ENCODE peak calls at places on chromosome 5, in five cellular contexts. One of them, this sample, is unnamed.

GRCh38 chr5:34928267-34928666 is 1.1 kb upstream of the DNAJC21 start:
- DNase-seq in CD4-positive, CD25-positive, alpha-beta regulatory T cell: no peak
- DNase-seq in colonic mucosa: no peak
- DNase-seq in esophagus squamous epithelium: no peak
- DNase-seq in body of pancreas: no peak
- DNase-seq in this sample: no peak

GRCh38 chr5:135248801-135249231 is 150.2 kb downstream of the MACROH2A1 start:
- DNase-seq in CD4-positive, CD25-positive, alpha-beta regulatory T cell: no peak
- DNase-seq in colonic mucosa: peak; percentile 12
- DNase-seq in esophagus squamous epithelium: no peak
- DNase-seq in body of pancreas: no peak
- DNase-seq in this sample: no peak

GRCh38 chr5:126579716-126580115 is 15.3 kb downstream of the ALDH7A1 start:
- DNase-seq in CD4-positive, CD25-positive, alpha-beta regulatory T cell: no peak
- DNase-seq in colonic mucosa: no peak
- DNase-seq in esophagus squamous epithelium: no peak
- DNase-seq in body of pancreas: no peak
- DNase-seq in this sample: no peak

GRCh38 chr5:72363146-72363802 is 43.1 kb downstream of the PTCD2 start:
- DNase-seq in CD4-positive, CD25-positive, alpha-beta regulatory T cell: no peak
- DNase-seq in colonic mucosa: no peak
- DNase-seq in esophagus squamous epithelium: no peak
- DNase-seq in body of pancreas: no peak
- DNase-seq in this sample: no peak

GRCh38 chr5:69006030-69006429 is 87.8 kb upstream of the SLC30A5 start:
- DNase-seq in CD4-positive, CD25-positive, alpha-beta regulatory T cell: no peak
- DNase-seq in colonic mucosa: no peak
- DNase-seq in esophagus squamous epithelium: no peak
- DNase-seq in body of pancreas: no peak
- DNase-seq in this sample: no peak

GRCh38 chr5:168313596-168314204 is 22.3 kb downstream of the WWC1 start:
- DNase-seq in CD4-positive, CD25-positive, alpha-beta regulatory T cell: no peak
- DNase-seq in colonic mucosa: no peak
- DNase-seq in esophagus squamous epithelium: no peak
- DNase-seq in body of pancreas: no peak
- DNase-seq in this sample: no peak

GRCh38 chr5:72817076-72817476 is 615 bp downstream of the TNPO1 start:
- DNase-seq in CD4-positive, CD25-positive, alpha-beta regulatory T cell: peak; percentile 43
- DNase-seq in colonic mucosa: peak; percentile 61
- DNase-seq in esophagus squamous epithelium: no peak
- DNase-seq in body of pancreas: peak; percentile 57
- DNase-seq in this sample: peak; percentile 56

GRCh38 chr5:1404062-1404461 is 41.2 kb downstream of the SLC6A3 start:
- DNase-seq in CD4-positive, CD25-positive, alpha-beta regulatory T cell: no peak
- DNase-seq in colonic mucosa: no peak
- DNase-seq in esophagus squamous epithelium: no peak
- DNase-seq in body of pancreas: no peak
- DNase-seq in this sample: no peak

GRCh38 chr5:140608730-140609520 is 24.1 kb downstream of the CD14 start:
- DNase-seq in CD4-positive, CD25-positive, alpha-beta regulatory T cell: peak; percentile 11
- DNase-seq in colonic mucosa: peak; percentile 82
- DNase-seq in esophagus squamous epithelium: no peak
- DNase-seq in body of pancreas: no peak
- DNase-seq in this sample: peak; percentile 34

GRCh38 chr5:160064979-160065619 is 54.2 kb downstream of the PWWP2A start:
- DNase-seq in CD4-positive, CD25-positive, alpha-beta regulatory T cell: no peak
- DNase-seq in colonic mucosa: peak; percentile 91
- DNase-seq in esophagus squamous epithelium: no peak
- DNase-seq in body of pancreas: peak; percentile 81
- DNase-seq in this sample: no peak

GRCh38 chr5:139642891-139643871 is 5.0 kb upstream of the CXXC5 start:
- DNase-seq in CD4-positive, CD25-positive, alpha-beta regulatory T cell: no peak
- DNase-seq in colonic mucosa: peak; percentile 94
- DNase-seq in esophagus squamous epithelium: no peak
- DNase-seq in body of pancreas: peak; percentile 81
- DNase-seq in this sample: no peak

GRCh38 chr5:95221234-95221633 is 63.7 kb downstream of the MCTP1 start:
- DNase-seq in CD4-positive, CD25-positive, alpha-beta regulatory T cell: no peak
- DNase-seq in colonic mucosa: no peak
- DNase-seq in esophagus squamous epithelium: no peak
- DNase-seq in body of pancreas: no peak
- DNase-seq in this sample: no peak

GRCh38 chr5:98780390-98780789 is 6.9 kb downstream of the RGMB start:
- DNase-seq in CD4-positive, CD25-positive, alpha-beta regulatory T cell: no peak
- DNase-seq in colonic mucosa: no peak
- DNase-seq in esophagus squamous epithelium: no peak
- DNase-seq in body of pancreas: no peak
- DNase-seq in this sample: no peak

GRCh38 chr5:77957931-77958476 is 181.9 kb upstream of the TBCA start:
- DNase-seq in CD4-positive, CD25-positive, alpha-beta regulatory T cell: no peak
- DNase-seq in colonic mucosa: no peak
- DNase-seq in esophagus squamous epithelium: no peak
- DNase-seq in body of pancreas: no peak
- DNase-seq in this sample: no peak

DNA sequence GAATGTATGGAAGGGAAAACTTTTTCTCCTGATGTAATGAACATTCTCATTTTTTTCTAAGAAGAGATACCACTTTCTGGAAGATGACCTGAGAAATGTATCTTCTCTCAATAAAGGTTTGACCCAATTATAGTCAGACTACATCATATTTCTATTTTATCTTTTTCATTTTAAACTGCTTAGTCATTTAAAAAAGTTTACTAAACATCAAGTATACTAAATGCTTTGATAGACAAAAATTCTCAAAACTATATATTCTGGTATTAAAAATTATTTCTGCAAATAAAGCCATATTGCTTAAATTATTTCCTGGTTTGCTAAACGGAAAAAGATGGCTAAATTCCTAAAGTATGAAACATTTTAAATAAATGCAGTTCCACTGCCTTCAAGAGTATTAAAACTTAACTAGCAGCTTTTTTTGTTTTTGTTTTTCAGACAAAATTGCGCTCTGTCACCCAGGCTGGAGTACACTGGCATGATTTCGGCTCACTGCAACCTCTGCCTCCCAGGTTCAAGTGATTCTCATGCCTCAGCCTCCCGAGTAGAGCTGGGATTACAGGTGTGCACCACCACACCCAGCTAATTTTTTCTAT is 37.1 kb downstream of the FBXW11 start:
- DNase-seq in CD4-positive, CD25-positive, alpha-beta regulatory T cell: no peak
- DNase-seq in colonic mucosa: no peak
- DNase-seq in esophagus squamous epithelium: no peak
- DNase-seq in body of pancreas: no peak
- DNase-seq in this sample: no peak
- H3K4me3 ChIP-seq in CD4-positive, CD25-positive, alpha-beta regulatory T cell: no peak overlapping the region
- H3K4me3 ChIP-seq in colonic mucosa: no peak overlapping the region
- H3K4me3 ChIP-seq in esophagus squamous epithelium: no peak overlapping the region
- H3K4me3 ChIP-seq in body of pancreas: no peak overlapping the region
- H3K4me3 ChIP-seq in this sample: no peak overlapping the region

GRCh38 chr5:101605700-101606099 is 690.4 kb downstream of the SLCO4C1 start:
- DNase-seq in CD4-positive, CD25-positive, alpha-beta regulatory T cell: no peak
- DNase-seq in colonic mucosa: no peak
- DNase-seq in esophagus squamous epithelium: no peak
- DNase-seq in body of pancreas: no peak
- DNase-seq in this sample: no peak

DNA sequence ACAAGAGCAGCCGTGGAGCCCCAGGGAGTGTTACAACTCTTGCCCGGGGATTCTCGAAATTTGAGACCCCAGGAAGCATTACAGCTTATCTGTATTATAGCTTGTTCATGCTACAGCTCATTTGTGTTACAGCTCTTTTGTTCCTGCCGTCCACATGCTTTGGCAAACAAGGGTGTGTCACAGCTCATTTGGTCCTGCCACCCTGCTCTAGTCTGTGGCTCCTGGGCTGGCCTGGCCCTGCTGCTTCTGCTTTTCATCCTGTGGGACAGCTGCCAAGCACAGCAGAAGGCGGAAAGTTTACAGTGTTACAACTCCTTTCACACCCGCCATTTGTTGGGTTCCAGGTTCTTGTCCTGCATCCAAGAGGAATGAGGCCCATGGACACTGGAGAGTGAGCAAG is 685.0 kb downstream of the SLCO4C1 start:
- DNase-seq in CD4-positive, CD25-positive, alpha-beta regulatory T cell: no peak
- DNase-seq in colonic mucosa: no peak
- DNase-seq in esophagus squamous epithelium: no peak
- DNase-seq in body of pancreas: no peak
- DNase-seq in this sample: no peak
- H3K4me1 ChIP-seq in CD4-positive, CD25-positive, alpha-beta regulatory T cell: no peaks in the 10 kb centered on the region
- H3K4me1 ChIP-seq in colonic mucosa: no peaks in the 10 kb centered on the region
- H3K4me1 ChIP-seq in esophagus squamous epithelium: no peaks in the 10 kb centered on the region
- H3K4me1 ChIP-seq in body of pancreas: no peaks in the 10 kb centered on the region
- H3K4me1 ChIP-seq in this sample: no peaks in the 10 kb centered on the region

DNA sequence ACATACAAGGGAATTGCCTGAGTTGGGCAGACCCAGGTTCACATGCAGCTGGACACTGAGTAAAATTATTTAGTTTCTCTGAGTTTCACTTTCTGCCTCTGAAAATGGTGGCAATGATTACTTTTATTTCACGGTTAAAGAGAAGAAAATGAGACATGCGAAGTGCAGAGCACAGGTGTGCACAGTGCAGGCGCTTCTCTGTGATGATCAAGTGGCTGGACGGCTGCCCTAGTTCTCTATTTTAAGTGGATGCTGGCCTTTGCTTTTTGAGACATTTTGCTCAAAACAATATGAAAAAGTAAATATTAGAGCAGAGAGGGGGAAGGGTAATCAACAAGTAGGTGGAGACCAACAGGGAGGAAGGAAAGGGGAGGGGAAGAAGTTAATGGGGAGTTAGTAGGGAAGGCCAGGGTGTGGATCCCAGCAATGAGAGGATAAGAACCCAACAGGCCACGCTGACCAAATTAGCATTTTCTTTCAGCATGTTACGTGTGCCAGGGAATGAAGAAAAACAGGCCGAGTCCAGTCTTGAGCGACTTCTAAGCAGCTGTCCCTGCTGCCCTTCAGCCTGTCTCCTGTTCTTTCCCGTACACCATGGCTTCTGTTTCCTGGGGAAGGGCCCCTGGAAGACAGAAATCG is 16.1 kb downstream of the SNX18 start:
- DNase-seq in CD4-positive, CD25-positive, alpha-beta regulatory T cell: no peak
- DNase-seq in colonic mucosa: no peak
- DNase-seq in esophagus squamous epithelium: no peak
- DNase-seq in body of pancreas: no peak
- DNase-seq in this sample: no peak
- H3K4me3 ChIP-seq in CD4-positive, CD25-positive, alpha-beta regulatory T cell: no peak overlapping the region
- H3K4me3 ChIP-seq in colonic mucosa: no peak overlapping the region
- H3K4me3 ChIP-seq in esophagus squamous epithelium: no peak overlapping the region
- H3K4me3 ChIP-seq in body of pancreas: no peak overlapping the region
- H3K4me3 ChIP-seq in this sample: peak overlapping the region; percentile 14

GRCh38 chr5:149803641-149804468 is 73.7 kb downstream of the PPARGC1B start:
- DNase-seq in CD4-positive, CD25-positive, alpha-beta regulatory T cell: no peak
- DNase-seq in colonic mucosa: no peak
- DNase-seq in esophagus squamous epithelium: no peak
- DNase-seq in body of pancreas: no peak
- DNase-seq in this sample: peak; percentile 80
- H3K4me1 ChIP-seq in CD4-positive, CD25-positive, alpha-beta regulatory T cell: no peaks in the 10 kb centered on the region
- H3K4me1 ChIP-seq in colonic mucosa: peaks cover 13% of the 10 kb centered on the region
- H3K4me1 ChIP-seq in esophagus squamous epithelium: peaks cover 92% of the 10 kb centered on the region
- H3K4me1 ChIP-seq in body of pancreas: no peaks in the 10 kb centered on the region
- H3K4me1 ChIP-seq in this sample: peaks cover 81% of the 10 kb centered on the region

GRCh38 chr5:52840286-52841050 is 52.8 kb downstream of the ITGA1 start:
- DNase-seq in CD4-positive, CD25-positive, alpha-beta regulatory T cell: no peak
- DNase-seq in colonic mucosa: no peak
- DNase-seq in esophagus squamous epithelium: no peak
- DNase-seq in body of pancreas: no peak
- DNase-seq in this sample: peak; percentile 38
- H3K4me3 ChIP-seq in CD4-positive, CD25-positive, alpha-beta regulatory T cell: no peak overlapping the region
- H3K4me3 ChIP-seq in colonic mucosa: no peak overlapping the region
- H3K4me3 ChIP-seq in esophagus squamous epithelium: no peak overlapping the region
- H3K4me3 ChIP-seq in body of pancreas: no peak overlapping the region
- H3K4me3 ChIP-seq in this sample: no peak overlapping the region